ENCODE peak calls at places on chromosome 20, in six cellular contexts. One of them, this sample, is unnamed.

GRCh38 chr20:63942250-63943006 is 13.8 kb downstream of the UCKL1 start:
- DNase-seq in stimulated activated CD8-positive, alpha-beta memory T cell treated with anti-CD3 and anti-CD28 coated beads, Interleukin-4, amount 100 ng/mL, for 4 hours: no peak
- DNase-seq in thyroid gland: peak; percentile 24
- DNase-seq in RWPE1: peak; percentile 79
- DNase-seq in transverse colon: peak; percentile 50
- DNase-seq in posterior vena cava: no peak
- DNase-seq in this sample: peak; percentile 57

GRCh38 chr20:17617212-17617867 is 47.5 kb downstream of the DSTN start:
- DNase-seq in stimulated activated CD8-positive, alpha-beta memory T cell treated with anti-CD3 and anti-CD28 coated beads, Interleukin-4, amount 100 ng/mL, for 4 hours: no peak
- DNase-seq in thyroid gland: peak; percentile 79
- DNase-seq in RWPE1: peak; percentile 54
- DNase-seq in transverse colon: peak; percentile 49
- DNase-seq in posterior vena cava: peak; percentile 86
- DNase-seq in this sample: peak; percentile 68

GRCh38 chr20:31915491-31916280 is 36.2 kb downstream of the PDRG1 start:
- DNase-seq in stimulated activated CD8-positive, alpha-beta memory T cell treated with anti-CD3 and anti-CD28 coated beads, Interleukin-4, amount 100 ng/mL, for 4 hours: no peak
- DNase-seq in thyroid gland: no peak
- DNase-seq in RWPE1: no peak
- DNase-seq in transverse colon: no peak
- DNase-seq in posterior vena cava: peak; percentile 45
- DNase-seq in this sample: no peak

GRCh38 chr20:57663681-57664451 is 43.6 kb upstream of the ZBP1 start:
- DNase-seq in stimulated activated CD8-positive, alpha-beta memory T cell treated with anti-CD3 and anti-CD28 coated beads, Interleukin-4, amount 100 ng/mL, for 4 hours: no peak
- DNase-seq in thyroid gland: peak; percentile 0
- DNase-seq in RWPE1: no peak
- DNase-seq in transverse colon: peak; percentile 5
- DNase-seq in posterior vena cava: peak; percentile 67
- DNase-seq in this sample: no peak

GRCh38 chr20:46985241-46985640 is 90.6 kb downstream of the EYA2 start:
- DNase-seq in stimulated activated CD8-positive, alpha-beta memory T cell treated with anti-CD3 and anti-CD28 coated beads, Interleukin-4, amount 100 ng/mL, for 4 hours: no peak
- DNase-seq in thyroid gland: no peak
- DNase-seq in RWPE1: no peak
- DNase-seq in transverse colon: no peak
- DNase-seq in posterior vena cava: no peak
- DNase-seq in this sample: no peak

GRCh38 chr20:49450281-49450707 is 32.2 kb downstream of the KCNB1 start:
- DNase-seq in stimulated activated CD8-positive, alpha-beta memory T cell treated with anti-CD3 and anti-CD28 coated beads, Interleukin-4, amount 100 ng/mL, for 4 hours: no peak
- DNase-seq in thyroid gland: no peak
- DNase-seq in RWPE1: no peak
- DNase-seq in transverse colon: no peak
- DNase-seq in posterior vena cava: peak; percentile 57
- DNase-seq in this sample: no peak

GRCh38 chr20:34475979-34476736 is 40.1 kb upstream of the DYNLRB1 start:
- DNase-seq in stimulated activated CD8-positive, alpha-beta memory T cell treated with anti-CD3 and anti-CD28 coated beads, Interleukin-4, amount 100 ng/mL, for 4 hours: peak; percentile 3
- DNase-seq in thyroid gland: peak; percentile 73
- DNase-seq in RWPE1: no peak
- DNase-seq in transverse colon: peak; percentile 44
- DNase-seq in posterior vena cava: peak; percentile 87
- DNase-seq in this sample: peak; percentile 52

GRCh38 chr20:51022803-51023616 is at the start of gene KCNG1:
- DNase-seq in stimulated activated CD8-positive, alpha-beta memory T cell treated with anti-CD3 and anti-CD28 coated beads, Interleukin-4, amount 100 ng/mL, for 4 hours: no peak
- DNase-seq in thyroid gland: peak; percentile 43
- DNase-seq in RWPE1: peak; percentile 96
- DNase-seq in transverse colon: peak; percentile 81
- DNase-seq in posterior vena cava: peak; percentile 86
- DNase-seq in this sample: peak; percentile 58

GRCh38 chr20:48584391-48585249 is 243.2 kb downstream of the PREX1 start:
- DNase-seq in stimulated activated CD8-positive, alpha-beta memory T cell treated with anti-CD3 and anti-CD28 coated beads, Interleukin-4, amount 100 ng/mL, for 4 hours: no peak
- DNase-seq in thyroid gland: peak; percentile 73
- DNase-seq in RWPE1: no peak
- DNase-seq in transverse colon: peak; percentile 26
- DNase-seq in posterior vena cava: no peak
- DNase-seq in this sample: no peak

GRCh38 chr20:47785321-47785899 is at the start of gene SULF2:
- DNase-seq in stimulated activated CD8-positive, alpha-beta memory T cell treated with anti-CD3 and anti-CD28 coated beads, Interleukin-4, amount 100 ng/mL, for 4 hours: no peak
- DNase-seq in thyroid gland: peak; percentile 48
- DNase-seq in RWPE1: peak; percentile 61
- DNase-seq in transverse colon: peak; percentile 76
- DNase-seq in posterior vena cava: no peak
- DNase-seq in this sample: peak; percentile 62

GRCh38 chr20:45833883-45834796 is 541 bp downstream of the SNX21 start:
- DNase-seq in stimulated activated CD8-positive, alpha-beta memory T cell treated with anti-CD3 and anti-CD28 coated beads, Interleukin-4, amount 100 ng/mL, for 4 hours: no peak
- DNase-seq in thyroid gland: peak; percentile 65
- DNase-seq in RWPE1: peak; percentile 89
- DNase-seq in transverse colon: peak; percentile 75
- DNase-seq in posterior vena cava: peak; percentile 90
- DNase-seq in this sample: peak; percentile 70

This sample was measured in dermis blood vessel endothelial cell.